ENCODE peak calls at places on chromosomes 13 and 19, in eight cellular contexts. I, N, U, W, Z, B, S and T are unnamed samples.
A peak's percentile ranks its signal among the peaks of the same experiment; 100 is the strongest.

GRCh38 chr19:28140201-28140600 is 1072.8 kb downstream of the UQCRFS1 start:
- DNase-seq in W (no peak), S (no peak), Z (no peak), B (no peak), N (no peak), I (no peak), U (no peak), T (no peak)

GRCh38 chr19:6092329-6093286 is 17.7 kb downstream of the RFX2 start:
- DNase-seq in I (peak; percentile 84), W (no peak), U (no peak), S (peak; percentile 84), Z (peak; percentile 90), B (peak; percentile 25), N (no peak), T (no peak)

GRCh38 chr13:48320906-48321510 is 17.5 kb downstream of the RB1 start:
- DNase-seq in I (peak; percentile 40), B (no peak), S (no peak), Z (no peak), W (no peak), N (no peak), U (no peak), T (no peak)

GRCh38 chr13:110877737-110878136 is 37.1 kb downstream of the ANKRD10 start:
- DNase-seq in W (no peak), N (no peak), S (no peak), U (no peak), Z (no peak), I (no peak), B (no peak), T (no peak)

GRCh38 chr13:113845723-113846638 is 17.9 kb downstream of the GAS6 start:
- DNase-seq in U (no peak), Z (no peak), N (no peak), B (no peak), I (peak; percentile 28), W (no peak), S (no peak), T (no peak)

GRCh38 chr13:21925720-21926119 is 254.8 kb downstream of the FGF9 start:
- DNase-seq in Z (no peak), S (no peak), I (no peak), B (no peak), W (no peak), N (no peak), U (no peak), T (no peak)

GRCh38 chr13:45295536-45295935 is 45.4 kb downstream of the TPT1 start:
- DNase-seq in S (no peak), B (no peak), W (no peak), U (no peak), N (no peak), Z (no peak), I (no peak), T (no peak)

GRCh38 chr13:44237276-44237767 is 136.3 kb upstream of the SERP2 start:
- DNase-seq in U (peak; percentile 18), N (no peak), B (peak; percentile 13), W (no peak), S (peak; percentile 46), I (no peak), Z (peak; percentile 95), T (peak; percentile 13)

GRCh38 chr19:19630426-19630825 is 2.4 kb upstream of the LPAR2 start:
- DNase-seq in B (no peak), I (no peak), U (no peak), N (no peak), Z (no peak), S (no peak), W (no peak), T (no peak)

GRCh38 chr13:109904218-109904617 is 117.8 kb upstream of the IRS2 start:
- DNase-seq in B (no peak), S (no peak), U (no peak), N (no peak), W (no peak), Z (no peak), I (no peak), T (no peak)

GRCh38 chr19:799076-799881 is 2.0 kb downstream of the PTBP1 start:
- DNase-seq in U (no peak), N (no peak), I (no peak), S (no peak), Z (no peak), B (no peak), W (no peak), T (no peak)

GRCh38 chr19:35846038-35846668 is 6.2 kb downstream of the NPHS1 start:
- DNase-seq in S (no peak), U (no peak), Z (no peak), I (no peak), N (no peak), B (no peak), W (no peak), T (no peak)

GRCh38 chr19:51372649-51373504 is at the start of gene NKG7:
- DNase-seq in I (no peak), W (peak; percentile 40), S (no peak), N (no peak), Z (no peak), U (no peak), B (no peak), T (no peak)

GRCh38 chr13:33676700-33677048 is 141.3 kb upstream of the RFC3 start:
- DNase-seq in B (no peak), I (no peak), W (no peak), N (no peak), U (peak; percentile 20), S (peak; percentile 31), Z (peak; percentile 71), T (no peak)

GRCh38 chr13:77409412-77409811 is 82.5 kb upstream of the MYCBP2 start:
- DNase-seq in B (no peak), U (no peak), N (no peak), S (no peak), W (no peak), Z (no peak), I (no peak), T (no peak)

GRCh38 chr13:105202384-105202783 is 1333.1 kb downstream of the EFNB2 start:
- DNase-seq in U (peak; percentile 6), W (no peak), B (no peak), N (no peak), Z (no peak), S (no peak), I (no peak), T (no peak)

GRCh38 chr19:49338023-49338677 is 2.9 kb downstream of the CD37 start:
- DNase-seq in W (no peak), S (no peak), B (no peak), Z (no peak), U (no peak), N (no peak), I (no peak), T (no peak)

GRCh38 chr19:51514866-51515481 is 13.4 kb upstream of the SIGLEC12 start:
- DNase-seq in I (no peak), W (peak; percentile 19), B (peak; percentile 32), Z (no peak), N (peak; percentile 43), S (no peak), U (peak; percentile 54), T (peak; percentile 35)

GRCh38 chr19:47310819-47311218 is 1.2 kb downstream of the C5AR1 start:
- DNase-seq in N (no peak), W (no peak), U (peak; percentile 57), B (no peak), I (peak; percentile 76), S (peak; percentile 50), Z (no peak), T (no peak)

GRCh38 chr19:41974652-41975051 is 15.5 kb upstream of the RABAC1 start:
- DNase-seq in S (no peak), U (no peak), I (no peak), N (no peak), B (no peak), W (no peak), Z (no peak), T (no peak)

GRCh38 chr13:98521461-98521860 is 55.4 kb downstream of the STK24 start:
- DNase-seq in N (no peak), B (no peak), W (no peak), S (no peak), I (no peak), Z (no peak), U (no peak), T (no peak)

GRCh38 chr19:56476671-56477428 is at the start of gene ZNF667:
- DNase-seq in W (peak; percentile 23), B (no peak), N (no peak), U (peak; percentile 14), Z (no peak), S (peak; percentile 18), I (no peak), T (no peak)

GRCh38 chr19:49560358-49560900 is 19.9 kb downstream of the NOSIP start:
- DNase-seq in N (no peak), B (no peak), Z (no peak), U (no peak), I (peak; percentile 65), S (peak; percentile 35), W (peak; percentile 47), T (no peak)

GRCh38 chr19:44576843-44577565 is 36.4 kb upstream of the IGSF23 start:
- DNase-seq in S (no peak), Z (peak; percentile 57), N (no peak), U (no peak), B (peak; percentile 23), W (no peak), I (no peak), T (no peak)

GRCh38 chr13:19089315-19089714 is 92.3 kb downstream of the TUBA3C start:
- DNase-seq in W (no peak), B (no peak), N (no peak), U (no peak), I (no peak), S (no peak), Z (no peak), T (no peak)

GRCh38 chr13:33644607-33645543 is 173.1 kb upstream of the RFC3 start:
- DNase-seq in Z (no peak), I (no peak), B (no peak), U (no peak), W (no peak), S (no peak), N (no peak), T (no peak)

GRCh38 chr13:32403108-32403507 is 24.8 kb downstream of the N4BP2L1 start:
- DNase-seq in B (no peak), W (no peak), U (no peak), S (no peak), Z (no peak), N (no peak), I (no peak), T (no peak)

GRCh38 chr13:75467009-75467728 is 14.8 kb downstream of the TBC1D4 start:
- DNase-seq in N (no peak), S (no peak), B (no peak), U (no peak), W (no peak), Z (no peak), I (no peak), T (no peak)

GRCh38 chr13:97426695-97427094 is 7.3 kb upstream of the RAP2A start:
- DNase-seq in S (no peak), N (no peak), Z (no peak), U (no peak), W (no peak), I (no peak), B (no peak), T (no peak)

GRCh38 chr19:13861392-13861713 is 15.6 kb upstream of the NANOS3 start:
- DNase-seq in S (no peak), Z (no peak), I (no peak), W (no peak), N (no peak), B (no peak), U (no peak), T (no peak)

GRCh38 chr19:1432507-1432887 is 5.7 kb upstream of the RPS15 start:
- DNase-seq in U (no peak), S (no peak), N (no peak), I (no peak), W (no peak), B (no peak), Z (no peak), T (no peak)

GRCh38 chr13:66805657-66806056 is 424.5 kb downstream of the PCDH9 start:
- DNase-seq in B (no peak), S (no peak), Z (no peak), I (no peak), W (no peak), U (no peak), N (no peak), T (no peak)

GRCh38 chr13:46831588-46832194 is 34.7 kb upstream of the ESD start:
- DNase-seq in N (no peak), S (no peak), Z (no peak), B (peak; percentile 58), W (no peak), U (peak; percentile 3), I (no peak), T (no peak)